ENCODE peak calls at places on chromosomes 7 and 10, in five cellular contexts. K is MM.1S, E is neural crest cell, M is upper lobe of right lung, S is nephron progenitor cell. U is an unnamed sample.

GRCh38 chr10:110737886-110738634 is 93.9 kb downstream of the RBM20 start:
- DNase-seq in M (no peak), S (no peak), E (no peak), K (no peak), U (no peak)

GRCh38 chr10:21160116-21160515 is 263.0 kb upstream of the NEBL start:
- DNase-seq in K (no peak), M (peak; percentile 69), S (no peak), E (no peak), U (no peak)

GRCh38 chr7:51160990-51161615 is 155.5 kb downstream of the COBL start:
- DNase-seq in K (peak; percentile 49), E (peak; percentile 73), M (peak; percentile 77), S (peak; percentile 77), U (no peak)

GRCh38 chr7:149398195-149398820 is 62.6 kb downstream of the ZNF777 start:
- DNase-seq in M (no peak), S (no peak), E (no peak), K (no peak), U (no peak)

GRCh38 chr7:11239311-11239710 is 265.6 kb downstream of the PHF14 start:
- DNase-seq in K (no peak), S (no peak), M (no peak), E (no peak), U (no peak)

GRCh38 chr7:99193527-99194214 is 14.2 kb downstream of the KPNA7 start:
- DNase-seq in M (no peak), K (no peak), E (no peak), S (no peak), U (no peak)

GRCh38 chr7:75056476-75056875 is 17.1 kb downstream of the RCC1L start:
- DNase-seq in M (no peak), S (no peak), E (no peak), K (no peak), U (no peak)

GRCh38 chr10:73873843-73874215 is 526 bp downstream of the CAMK2G start:
- DNase-seq in E (no peak), M (peak; percentile 68), K (peak; percentile 6), S (no peak), U (no peak)

GRCh38 chr7:113698556-113699220 is 220.1 kb downstream of the PPP1R3A start:
- DNase-seq in K (peak; percentile 52), E (no peak), M (no peak), S (peak; percentile 10), U (no peak)

GRCh38 chr7:104059103-104059502 is 69.6 kb upstream of the RELN start:
- DNase-seq in M (no peak), S (no peak), K (no peak), E (no peak), U (no peak)

GRCh38 chr10:44201011-44201410 is 183.9 kb downstream of the CXCL12 start:
- DNase-seq in M (no peak), E (no peak), K (no peak), S (no peak), U (no peak)

GRCh38 chr7:131071786-131072504 is 255.7 kb upstream of the MKLN1 start:
- DNase-seq in K (peak; percentile 48), S (no peak), E (no peak), M (no peak), U (no peak)
- TF ChIP-seq CTCF in K (peak; percentile 50), S (no peak), E (peak; percentile 60), M (peak; percentile 50), U (no peak)

DNA sequence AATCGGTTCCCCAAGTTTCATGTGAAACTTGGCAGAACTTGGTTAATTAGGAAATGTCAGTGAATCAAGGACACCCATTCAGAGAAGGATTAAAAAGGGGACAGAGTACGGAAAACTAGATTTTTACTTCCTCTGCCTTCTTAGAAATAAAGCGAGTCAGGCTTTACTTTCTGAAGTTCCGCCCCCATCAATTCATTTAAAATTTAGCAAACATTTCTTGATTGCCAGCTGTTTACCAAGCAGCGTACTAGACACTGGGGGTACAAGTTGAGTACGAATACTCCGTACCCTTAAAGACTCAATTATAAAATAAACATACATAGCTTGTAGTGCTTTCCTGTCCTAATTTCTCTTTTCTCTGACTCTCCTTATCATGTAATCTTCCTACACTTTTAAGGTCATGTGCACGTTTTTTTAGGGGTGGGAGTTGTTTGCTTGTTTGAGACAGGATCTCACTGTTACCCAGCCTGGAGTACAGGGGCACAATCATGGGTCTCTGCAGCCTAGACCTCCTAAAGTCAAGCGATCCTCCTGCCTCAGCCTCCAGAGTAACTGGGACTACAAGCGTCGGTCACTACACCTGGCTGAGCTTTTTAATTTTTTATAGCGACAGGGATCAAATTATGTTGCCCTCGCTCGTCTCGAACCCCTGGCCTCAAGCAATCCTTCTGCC is 704 bp upstream of the ABI1 start:
- DNase-seq in M (no peak), E (no peak), S (no peak), K (no peak), U (no peak)
- TF ChIP-seq CTCF in M (peak; percentile 75), E (peak; percentile 78), S (peak; percentile 20), K (no peak), U (no peak)

DNA sequence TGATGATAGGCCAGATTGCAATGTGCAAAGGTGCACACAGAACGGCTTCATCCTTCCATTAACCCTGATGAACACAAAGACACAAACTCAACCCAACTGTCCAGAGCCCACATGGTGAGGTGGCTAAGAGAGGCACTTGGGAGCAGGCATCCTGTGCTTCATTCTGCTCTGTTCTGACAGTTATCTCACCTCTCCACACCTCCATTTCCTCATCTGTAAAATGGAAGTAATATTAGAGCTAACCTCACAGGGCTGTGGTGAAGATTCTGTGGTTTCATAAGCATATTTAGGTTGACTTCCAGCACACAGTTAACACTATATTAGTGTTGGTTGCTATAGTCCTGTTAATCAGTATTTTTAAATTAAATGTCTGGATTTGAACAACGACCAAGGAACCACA is 126.3 kb downstream of the TAX1BP1 start:
- DNase-seq in E (no peak), K (no peak), S (no peak), M (no peak), U (no peak)
- TF ChIP-seq CTCF in E (no peak), K (no peak), S (no peak), M (no peak), U (no peak)

DNA sequence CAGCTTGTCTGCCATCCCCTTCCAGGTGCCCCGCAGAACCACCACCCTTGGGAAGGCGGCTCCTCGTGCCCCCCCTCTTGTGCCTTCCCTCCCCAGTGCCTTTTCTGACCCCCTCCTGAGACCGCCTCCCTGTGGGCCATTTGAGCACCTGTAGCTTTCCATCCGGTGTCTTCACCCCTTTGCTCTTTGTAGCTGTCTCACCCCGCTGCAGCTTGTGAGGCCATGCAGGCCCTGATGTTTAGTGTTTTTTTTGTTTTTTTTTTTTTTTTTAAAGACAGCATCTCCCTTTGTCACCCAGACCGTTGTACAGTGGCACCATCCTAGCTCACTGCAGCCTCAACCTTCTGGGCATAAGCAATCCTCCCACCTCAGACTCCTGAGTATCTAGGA is 52.5 kb downstream of the CUX1 start:
- DNase-seq in M (no peak), E (no peak), S (no peak), K (no peak), U (no peak)
- TF ChIP-seq CTCF in M (no peak), E (no peak), S (no peak), K (no peak), U (no peak)

DNA sequence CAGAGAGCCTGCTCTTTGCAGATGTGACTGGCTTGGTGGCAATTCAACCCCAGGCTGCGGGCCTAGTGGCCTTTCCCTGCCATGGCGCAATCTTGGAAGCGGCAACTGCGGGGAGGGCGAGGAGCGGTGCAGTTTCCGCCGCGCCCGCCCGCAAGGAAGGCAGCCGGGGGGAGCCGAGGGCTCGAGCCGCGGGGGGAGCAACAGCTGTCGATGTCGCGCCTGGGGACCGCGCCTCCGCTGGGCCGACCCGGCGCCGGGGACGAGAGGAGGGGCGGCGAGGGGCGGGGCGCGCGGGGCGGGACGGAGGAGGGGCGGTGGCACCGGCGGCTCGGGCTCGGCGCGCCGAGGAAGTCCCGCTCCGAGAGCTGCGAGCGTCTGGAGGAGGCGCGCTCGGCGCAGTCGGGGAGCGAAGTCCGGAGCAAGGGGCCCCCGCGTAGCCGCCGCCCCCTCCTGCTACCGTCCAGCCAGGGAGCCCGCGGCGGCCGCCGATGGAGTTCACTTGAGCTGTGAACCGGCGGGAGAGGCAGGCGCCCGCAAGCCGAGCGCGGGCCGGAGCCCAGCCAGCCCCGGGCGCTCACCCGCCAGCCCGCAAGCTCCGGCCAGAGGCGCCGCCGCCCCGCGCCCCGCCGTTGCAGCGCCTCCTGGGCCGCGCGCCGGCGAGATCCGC is 438.1 kb upstream of the GALNT17 start:
- DNase-seq in K (peak; percentile 78), M (peak; percentile 91), E (peak; percentile 63), S (peak; percentile 86), U (no peak)
- TF ChIP-seq CTCF in K (peak; percentile 13), M (peak; percentile 32), E (peak; percentile 46), S (no peak), U (no peak)

GRCh38 chr7:47570649-47571050 is 11.3 kb downstream of the TNS3 start:
- DNase-seq in K (no peak), S (no peak), E (no peak), M (no peak), U (no peak)

GRCh38 chr7:47561715-47562446 is 20.0 kb downstream of the TNS3 start:
- DNase-seq in M (no peak), E (no peak), K (no peak), S (no peak), U (no peak)

GRCh38 chr7:47568569-47568968 is 13.3 kb downstream of the TNS3 start:
- DNase-seq in K (no peak), S (no peak), M (no peak), E (no peak), U (no peak)

GRCh38 chr7:47568056-47568455 is 13.9 kb downstream of the TNS3 start:
- DNase-seq in K (no peak), E (no peak), S (no peak), M (no peak), U (no peak)

GRCh38 chr7:47565841-47566240 is 16.1 kb downstream of the TNS3 start:
- DNase-seq in M (no peak), S (no peak), K (no peak), E (no peak), U (no peak)
- TF ChIP-seq CTCF in M (no peak), S (no peak), K (no peak), E (no peak), U (no peak)

DNA sequence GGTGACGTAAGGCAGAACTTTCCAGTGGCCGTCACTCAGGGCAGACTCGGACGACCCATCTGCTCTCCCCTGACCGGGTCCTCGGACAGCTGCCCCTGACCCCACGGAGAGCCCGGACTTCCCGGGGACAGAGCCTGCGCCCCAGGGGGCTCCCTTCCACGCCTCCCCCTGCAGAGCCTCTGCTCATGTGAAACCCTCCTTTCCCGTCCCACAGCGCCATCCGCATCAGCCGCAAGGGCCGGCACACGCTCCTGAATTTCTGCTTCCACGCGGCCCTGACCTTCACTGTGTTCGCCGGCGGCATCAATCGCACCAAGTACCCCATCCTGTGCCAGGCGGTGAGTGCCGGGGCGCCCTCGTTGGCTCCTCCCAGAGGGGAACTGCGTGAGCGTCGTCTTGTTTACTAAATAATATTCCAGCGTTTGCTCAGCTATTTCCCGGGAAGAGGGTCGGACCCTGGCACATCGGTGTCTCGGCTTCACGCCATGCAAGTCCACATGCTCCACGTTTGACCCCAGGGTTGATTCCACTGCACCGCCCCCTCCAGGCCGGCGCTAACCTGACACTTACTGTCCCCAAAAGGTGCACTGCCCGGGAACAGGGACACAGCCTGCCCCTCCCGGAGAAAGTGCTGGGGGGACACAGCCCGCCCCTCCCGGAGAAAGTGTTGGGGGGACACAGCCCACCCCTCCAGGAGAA is 10.9 kb downstream of the ADGRA1 start:
- DNase-seq in S (no peak), K (no peak), M (no peak), E (no peak), U (no peak)
- TF ChIP-seq CTCF in S (no peak), K (no peak), M (no peak), E (no peak), U (no peak)

DNA sequence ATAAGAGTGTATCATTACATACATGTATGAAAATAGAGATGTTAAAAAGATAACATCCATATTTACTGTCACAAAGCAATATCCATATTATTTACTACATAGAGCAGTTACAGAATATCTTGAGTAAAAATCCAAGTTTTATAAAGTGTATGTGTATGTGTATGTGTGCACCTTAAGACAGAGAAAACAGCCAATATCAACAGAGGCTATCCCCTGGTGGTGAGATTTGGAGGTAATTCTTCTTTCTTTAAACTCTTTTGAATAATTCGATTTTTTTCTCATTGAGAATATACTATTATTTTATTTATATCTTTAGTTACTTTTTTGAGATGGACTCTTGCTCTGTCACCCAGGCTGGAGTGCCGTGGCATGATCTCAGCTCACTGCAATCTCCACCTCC is 18.4 kb downstream of the TRDMT1 start:
- DNase-seq in K (no peak), E (no peak), M (no peak), S (no peak), U (no peak)
- TF ChIP-seq CTCF in K (peak; percentile 9), E (peak; percentile 48), M (no peak), S (no peak), U (no peak)